ENCODE peak calls at places on chromosomes 16 and 17, in six cellular contexts. T, D, F, J, W and Y are unnamed samples.
A peak's percentile ranks its signal among the peaks of the same experiment; 100 is the strongest.

GRCh38 chr17:38749222-38750043 is 1.3 kb upstream of the PCGF2 start:
- DNase-seq in T (peak; percentile 63), D (no peak), F (no peak), J (peak; percentile 92), W (peak; percentile 95), Y (no peak)

GRCh38 chr16:17939052-17939673 is 397.4 kb downstream of the NPIPA8 start:
- DNase-seq in T (no peak), D (no peak), F (no peak), J (no peak), W (no peak), Y (no peak)

GRCh38 chr16:19589771-19590302 is 34.3 kb downstream of the VPS35L start:
- DNase-seq in T (peak; percentile 75), D (no peak), F (no peak), J (no peak), W (no peak), Y (no peak)

GRCh38 chr16:46789499-46790414 is 41.2 kb downstream of the C16orf87 start:
- DNase-seq in T (peak; percentile 51), D (peak; percentile 68), F (peak; percentile 76), J (peak; percentile 77), W (peak; percentile 55), Y (peak; percentile 74)

GRCh38 chr16:56349711-56350161 is 75.6 kb downstream of the AMFR start:
- DNase-seq in T (no peak), D (no peak), F (no peak), J (peak; percentile 12), W (no peak), Y (no peak)

GRCh38 chr16:12602811-12603698 is 200.6 kb downstream of the CPPED1 start:
- DNase-seq in T (no peak), D (no peak), F (no peak), J (no peak), W (no peak), Y (no peak)

GRCh38 chr17:14942511-14943185 is 322.5 kb downstream of the PMP22 start:
- DNase-seq in T (no peak), D (no peak), F (no peak), J (no peak), W (peak; percentile 6), Y (no peak)

GRCh38 chr16:13042291-13042690 is 140.9 kb downstream of the SHISA9 start:
- DNase-seq in T (no peak), D (no peak), F (no peak), J (no peak), W (no peak), Y (no peak)

GRCh38 chr16:80288616-80289015 is 252.2 kb upstream of the DYNLRB2 start:
- DNase-seq in T (no peak), D (no peak), F (no peak), J (no peak), W (no peak), Y (no peak)

GRCh38 chr16:24988593-24989338 is 26.4 kb downstream of the ARHGAP17 start:
- DNase-seq in T (no peak), D (no peak), F (no peak), J (no peak), W (no peak), Y (no peak)

GRCh38 chr17:81927145-81927652 is 336 bp downstream of the MAFG start:
- DNase-seq in T (no peak), D (no peak), F (no peak), J (peak; percentile 29), W (peak; percentile 30), Y (no peak)

GRCh38 chr17:67435122-67435521 is 58.0 kb downstream of the PITPNC1 start:
- DNase-seq in T (peak; percentile 45), D (peak; percentile 48), F (peak; percentile 55), J (no peak), W (no peak), Y (peak; percentile 43)

GRCh38 chr17:6028294-6028693 is 41.9 kb upstream of the WSCD1 start:
- DNase-seq in T (no peak), D (no peak), F (no peak), J (no peak), W (no peak), Y (no peak)

GRCh38 chr16:29898786-29899515 is 399 bp downstream of the SEZ6L2 start:
- DNase-seq in T (no peak), D (no peak), F (no peak), J (no peak), W (no peak), Y (no peak)

GRCh38 chr16:77335652-77336234 is 99.1 kb downstream of the ADAMTS18 start:
- DNase-seq in T (no peak), D (no peak), F (no peak), J (no peak), W (no peak), Y (no peak)